ENCODE peak calls at places on chromosome 6, in seven cellular contexts. U is body of pancreas; Q is cardiac fibroblast; W is pancreas; N is activated CD4-positive, alpha-beta T cell treated with anti-CD3 and anti-CD28 coated beads, Interleukin-2, amount 50 U/mL, for 1 hour; O is IMR-90; P is stimulated activated naive B cell treated with anti-CD40 and anti-IgM and Interleukin-4, amounts not matched to agents 10 μg/mL and 1 μg/mL and 100 μg/mL, for 72 hours. F is an unnamed sample.

GRCh38 chr6:82989891-82990290 is 75.8 kb downstream of the UBE3D start:
- DNase-seq in U (no peak), Q (peak; percentile 17), W (no peak), N (no peak), O (no peak), P (no peak), F (no peak)

GRCh38 chr6:90368601-90369000 is 72.0 kb upstream of the BACH2 start:
- DNase-seq in U (no peak), Q (peak; percentile 41), W (no peak), N (no peak), O (peak; percentile 79), P (no peak), F (peak; percentile 91)

GRCh38 chr6:130557481-130558112 is 191.8 kb downstream of the TMEM200A start:
- DNase-seq in U (no peak), Q (no peak), W (no peak), N (no peak), O (no peak), P (no peak), F (no peak)

GRCh38 chr6:125748534-125749111 is 809 bp upstream of the HEY2 start:
- DNase-seq in U (no peak), Q (peak; percentile 8), W (no peak), N (no peak), O (peak; percentile 10), P (no peak), F (peak; percentile 36)

GRCh38 chr6:134642217-134642616 is 307.7 kb downstream of the ALDH8A1 start:
- DNase-seq in U (no peak), Q (peak; percentile 30), W (no peak), N (no peak), O (peak; percentile 78), P (no peak), F (no peak)

GRCh38 chr6:73085362-73085975 is 139.8 kb downstream of the KHDC1L start:
- DNase-seq in U (no peak), Q (no peak), W (no peak), N (no peak), O (peak; percentile 16), P (no peak), F (peak; percentile 25)

GRCh38 chr6:131084982-131085381 is 21.9 kb upstream of the EPB41L2 start:
- DNase-seq in U (no peak), Q (no peak), W (no peak), N (no peak), O (no peak), P (no peak), F (no peak)

GRCh38 chr6:17193376-17193775 is 87.8 kb upstream of the RBM24 start:
- DNase-seq in U (no peak), Q (peak; percentile 41), W (no peak), N (no peak), O (no peak), P (no peak), F (no peak)

GRCh38 chr6:27477318-27478013 is 4.6 kb upstream of the ZNF184 start:
- DNase-seq in U (no peak), Q (no peak), W (no peak), N (no peak), O (no peak), P (no peak), F (no peak)

GRCh38 chr6:100901582-100901981 is 20.5 kb upstream of the ASCC3 start:
- DNase-seq in U (no peak), Q (no peak), W (no peak), N (no peak), O (no peak), P (no peak), F (no peak)

GRCh38 chr6:164927288-164928040 is 381.9 kb downstream of the C6orf118 start:
- DNase-seq in U (peak; percentile 60), Q (peak; percentile 71), W (peak; percentile 64), N (peak; percentile 51), O (peak; percentile 27), P (peak; percentile 40), F (peak; percentile 72)

GRCh38 chr6:73258721-73259120 is 4.3 kb downstream of the KHDC1 start:
- DNase-seq in U (no peak), Q (no peak), W (no peak), N (no peak), O (no peak), P (no peak), F (no peak)

GRCh38 chr6:15434823-15435380 is 189.0 kb downstream of the JARID2 start:
- DNase-seq in U (no peak), Q (no peak), W (no peak), N (no peak), O (no peak), P (no peak), F (no peak)

GRCh38 chr6:138012682-138013081 is 94.5 kb downstream of the PERP start:
- DNase-seq in U (no peak), Q (no peak), W (no peak), N (no peak), O (no peak), P (no peak), F (no peak)

GRCh38 chr6:16752206-16752867 is 8.9 kb downstream of the ATXN1 start:
- DNase-seq in U (no peak), Q (peak; percentile 87), W (no peak), N (no peak), O (peak; percentile 94), P (no peak), F (peak; percentile 91)

GRCh38 chr6:99613398-99613704 is 6.7 kb downstream of the PRDM13 start:
- DNase-seq in U (no peak), Q (peak; percentile 38), W (peak; percentile 34), N (no peak), O (peak; percentile 18), P (no peak), F (no peak)

GRCh38 chr6:122790740-122791679 is 2.0 kb downstream of the SMPDL3A start:
- DNase-seq in U (no peak), Q (no peak), W (no peak), N (no peak), O (peak; percentile 13), P (no peak), F (no peak)

GRCh38 chr6:31632279-31632946 is 11.9 kb downstream of the PRRC2A start:
- DNase-seq in U (no peak), Q (no peak), W (no peak), N (no peak), O (no peak), P (no peak), F (no peak)

GRCh38 chr6:117919775-117920492 is 12.9 kb downstream of the SLC35F1 start:
- DNase-seq in U (peak; percentile 21), Q (no peak), W (peak; percentile 34), N (no peak), O (no peak), P (no peak), F (no peak)

GRCh38 chr6:41408576-41408975 is 73.2 kb downstream of the NCR2 start:
- DNase-seq in U (no peak), Q (no peak), W (no peak), N (no peak), O (no peak), P (no peak), F (no peak)

GRCh38 chr6:129502261-129502660 is 207.7 kb downstream of the ARHGAP18 start:
- DNase-seq in U (no peak), Q (no peak), W (no peak), N (no peak), O (peak; percentile 23), P (no peak), F (no peak)

GRCh38 chr6:157240059-157240959 is 83.0 kb downstream of the TMEM242 start:
- DNase-seq in U (peak; percentile 49), Q (peak; percentile 36), W (no peak), N (no peak), O (peak; percentile 41), P (no peak), F (peak; percentile 34)

GRCh38 chr6:139152088-139152891 is 17.4 kb downstream of the HECA start:
- DNase-seq in U (no peak), Q (no peak), W (no peak), N (no peak), O (peak; percentile 84), P (no peak), F (peak; percentile 44)

GRCh38 chr6:137879885-137880430 is 12.9 kb downstream of the TNFAIP3 start:
- DNase-seq in U (no peak), Q (no peak), W (no peak), N (no peak), O (no peak), P (no peak), F (no peak)

GRCh38 chr6:132708771-132709170 is 5.1 kb downstream of the VNN1 start:
- DNase-seq in U (no peak), Q (no peak), W (no peak), N (no peak), O (peak; percentile 10), P (no peak), F (no peak)

GRCh38 chr6:98335594-98335993 is 498.8 kb upstream of the POU3F2 start:
- DNase-seq in U (no peak), Q (no peak), W (no peak), N (no peak), O (no peak), P (no peak), F (no peak)

GRCh38 chr6:2162089-2162465 is 83.3 kb downstream of the GMDS start:
- DNase-seq in U (no peak), Q (no peak), W (no peak), N (no peak), O (no peak), P (no peak), F (no peak)

GRCh38 chr6:157162756-157163433 is 160.4 kb downstream of the TMEM242 start:
- DNase-seq in U (no peak), Q (no peak), W (no peak), N (no peak), O (no peak), P (no peak), F (no peak)

GRCh38 chr6:106629103-106629858 is at the start of the genes QRSL1 and RTN4IP1:
- DNase-seq in U (peak; percentile 84), Q (peak; percentile 94), W (peak; percentile 76), N (peak; percentile 79), O (peak; percentile 92), P (peak; percentile 89), F (peak; percentile 91)

GRCh38 chr6:157462956-157463742 is 82.2 kb downstream of the ZDHHC14 start:
- DNase-seq in U (no peak), Q (no peak), W (no peak), N (no peak), O (no peak), P (no peak), F (no peak)

GRCh38 chr6:73798592-73798991 is 102.6 kb downstream of the CD109 start:
- DNase-seq in U (no peak), Q (peak; percentile 83), W (no peak), N (no peak), O (peak; percentile 99), P (no peak), F (peak; percentile 92)

GRCh38 chr6:30206152-30206551 is 7.1 kb downstream of the TRIM26 start:
- DNase-seq in U (no peak), Q (no peak), W (no peak), N (no peak), O (peak; percentile 19), P (no peak), F (peak; percentile 23)

GRCh38 chr6:131281471-131282270 is 146.4 kb downstream of the AKAP7 start:
- DNase-seq in U (peak; percentile 20), Q (peak; percentile 12), W (no peak), N (peak; percentile 62), O (peak; percentile 17), P (peak; percentile 13), F (peak; percentile 34)

GRCh38 chr6:32267035-32267434 is 43.2 kb upstream of the NOTCH4 start:
- DNase-seq in U (no peak), Q (no peak), W (no peak), N (no peak), O (no peak), P (no peak), F (no peak)